ENCODE peak calls at places on chromosomes 4 and X, in eight cellular contexts. Q is H9; W is T-helper 1 cell; O is endothelial cell; H is activated CD8-positive, alpha-beta T cell treated with anti-CD3 and anti-CD28 coated beads, Interleukin-2, amount 10 ng/mL, durations not matched to agents 7 days and 5 days; T is right lobe of liver; D is activated T-cell treated with anti-CD3 and anti-CD28 coated beads, Interleukin-2, amount 50 U/mL, for 24 hours; K is A549. Y is an unnamed sample.

GRCh38 chr4:37770016-37770415 is 56.5 kb upstream of the PGM2 start:
- DNase-seq in T (no peak), W (no peak), Q (no peak), O (no peak), H (no peak), D (no peak), K (no peak), Y (no peak)

GRCh38 chr4:92634891-92635290 is 331.1 kb downstream of the GRID2 start:
- DNase-seq in O (no peak), K (no peak), W (no peak), D (no peak), H (no peak), Q (no peak), T (no peak), Y (no peak)

GRCh38 chrX:118631586-118631985 is 95.8 kb upstream of the IL13RA1 start:
- DNase-seq in T (no peak), O (no peak), W (no peak), D (no peak), Q (no peak), H (no peak), K (no peak), Y (no peak)

GRCh38 chr4:55386073-55386472 is 9.7 kb upstream of the TMEM165 start:
- DNase-seq in K (no peak), D (no peak), O (no peak), T (no peak), Q (peak), W (no peak), H (peak), Y (no peak)

GRCh38 chr4:8471211-8471875 is 30.8 kb downstream of the TRMT44 start:
- DNase-seq in Q (no peak), H (no peak), D (no peak), O (no peak), W (no peak), T (no peak), K (no peak), Y (no peak)

GRCh38 chrX:39815621-39816020 is 282.1 kb downstream of the BCOR start:
- DNase-seq in Q (peak), W (no peak), T (no peak), D (peak), H (no peak), O (no peak), K (no peak), Y (no peak)

GRCh38 chrX:70479197-70479969 is 34.7 kb downstream of the DLG3 start:
- DNase-seq in O (no peak), W (no peak), Q (no peak), D (no peak), H (no peak), T (no peak), K (peak), Y (no peak)

GRCh38 chr4:169147217-169147616 is 123.5 kb downstream of the SH3RF1 start:
- DNase-seq in H (no peak), W (no peak), Q (no peak), T (no peak), O (no peak), D (no peak), K (no peak), Y (no peak)

GRCh38 chr4:152485726-152486276 is 50.1 kb downstream of the FBXW7 start:
- DNase-seq in W (no peak), D (no peak), T (no peak), H (peak), K (peak), Q (no peak), O (no peak), Y (no peak)

GRCh38 chr4:107379054-107379869 is 340.8 kb downstream of the PAPSS1 start:
- DNase-seq in Q (no peak), W (no peak), T (no peak), H (no peak), D (no peak), K (no peak), O (no peak), Y (no peak)

GRCh38 chrX:12984629-12985303 is 9.9 kb downstream of the TMSB4X start:
- DNase-seq in T (no peak), K (peak), O (no peak), H (peak), D (peak), W (no peak), Q (no peak), Y (no peak)

Y was measured in progenitor cell of endocrine pancreas.